ENCODE peak calls at places on chromosomes 12 and 14, in four cellular contexts. A is GDM1, N is AG08395, W is HuH-7.5. F is an unnamed sample.

GRCh38 chr14:74616507-74616906 is 4.5 kb upstream of the LTBP2 start:
- DNase-seq in A (peak), N (peak), W (no peak), F (no peak)

GRCh38 chr12:31868980-31869379 is 90.2 kb upstream of the RESF1 start:
- DNase-seq in A (no peak), N (peak), W (no peak), F (peak)

GRCh38 chr12:118436002-118436724 is 59.8 kb downstream of the SUDS3 start:
- DNase-seq in A (no peak), N (no peak), W (no peak), F (no peak)

GRCh38 chr14:59451849-59452248 is 13.3 kb downstream of the GPR135 start:
- DNase-seq in A (no peak), N (no peak), W (no peak), F (no peak)

GRCh38 chr14:100857923-100858837 is 32.3 kb downstream of the MEG3 start:
- DNase-seq in A (no peak), N (no peak), W (no peak), F (no peak)

GRCh38 chr12:131126662-131127173 is 173.0 kb downstream of the ADGRD1 start:
- DNase-seq in A (no peak), N (no peak), W (no peak), F (no peak)

GRCh38 chr14:100679707-100680438 is 46.8 kb upstream of the DLK1 start:
- DNase-seq in A (no peak), N (peak), W (peak), F (peak)

GRCh38 chr14:54579606-54580005 is 12.7 kb downstream of the SAMD4A start:
- DNase-seq in A (no peak), N (peak), W (no peak), F (no peak)

GRCh38 chr12:102965281-102966155 is 8.0 kb downstream of the ASCL1 start:
- DNase-seq in A (no peak), N (no peak), W (no peak), F (no peak)

GRCh38 chr14:100676089-100676685 is 50.5 kb upstream of the DLK1 start:
- DNase-seq in A (no peak), N (no peak), W (no peak), F (no peak)

GRCh38 chr14:96752156-96752555 is 45.0 kb upstream of the VRK1 start:
- DNase-seq in A (no peak), N (no peak), W (no peak), F (no peak)

GRCh38 chr12:98745578-98746391 is 100.7 kb downstream of the APAF1 start:
- DNase-seq in A (no peak), N (peak), W (no peak), F (no peak)

GRCh38 chr12:42213954-42214426 is 24.1 kb downstream of the YAF2 start:
- DNase-seq in A (no peak), N (no peak), W (no peak), F (no peak)

F was measured in GM04504.